ENCODE peak calls at places on chromosomes 7 and 10, in six cellular contexts. C is germinal center; D is neural crest cell; L is activated naive CD4-positive, alpha-beta T cell treated with anti-CD3 and anti-CD28 coated beads, Interleukin-2, amount 10 ng/mL, durations not matched to agents 7 days and 5 days; E is activated CD8-positive, alpha-beta memory T cell treated with anti-CD3 and anti-CD28 coated beads, Interleukin-2, amount 50 U/mL, for 4 hours; F is gastrocnemius medialis. X is an unnamed sample.

GRCh38 chr7:77409739-77410545 is 6.2 kb downstream of the GSAP start:
- DNase-seq in L (no peak), C (no peak), D (no peak), E (no peak), F (no peak), X (no peak)

GRCh38 chr10:118810796-118811195 is 56.0 kb upstream of the CACUL1 start:
- DNase-seq in C (no peak), F (no peak), L (no peak), E (no peak), D (no peak), X (no peak)

GRCh38 chr7:20816389-20816959 is 29.8 kb upstream of the SP8 start:
- DNase-seq in F (no peak), D (no peak), L (no peak), C (no peak), E (no peak), X (no peak)

GRCh38 chr7:45923290-45923689 is 2.2 kb upstream of the IGFBP3 start:
- DNase-seq in L (peak), C (peak), D (peak), E (peak), F (no peak), X (peak)

GRCh38 chr7:96657347-96658010 is 52.2 kb downstream of the SEM1 start:
- DNase-seq in L (no peak), E (no peak), F (no peak), D (no peak), C (no peak), X (no peak)

GRCh38 chr7:91520645-91521044 is 256.4 kb downstream of the FZD1 start:
- DNase-seq in F (no peak), E (no peak), D (no peak), C (no peak), L (no peak), X (no peak)

GRCh38 chr10:93080350-93081046 is 6.8 kb downstream of the CYP26A1 start:
- DNase-seq in E (peak), C (peak), F (no peak), D (peak), L (peak), X (peak)

GRCh38 chr7:117113871-117114270 is 160.6 kb downstream of the ST7 start:
- DNase-seq in C (no peak), D (no peak), E (no peak), F (no peak), L (no peak), X (no peak)

GRCh38 chr7:47375590-47375989 is 206.3 kb downstream of the TNS3 start:
- DNase-seq in C (no peak), F (no peak), E (no peak), L (no peak), D (no peak), X (no peak)